ENCODE peak calls at places on chromosomes 3 and 15, in ten cellular contexts. H is stimulated activated effector memory CD8-positive, alpha-beta T cell treated with anti-CD3 and anti-CD28 coated beads, Interleukin-12 subunit alpha, Interleukin-12 subunit beta, amount 100 ng/mL, for 72 hours; Z is aorta; U is activated CD4-positive, alpha-beta T cell treated with anti-CD3 and anti-CD28 coated beads for 36 hours; C is naive thymus-derived CD8-positive, alpha-beta T cell; R is CD4-positive, alpha-beta T cell; I is Right ventricle myocardium superior; V is right cardiac atrium; W is gastrocnemius medialis; B is SK-N-SH treated with all-trans-retinoic acid at 6 μM for 48 hours. N is an unnamed sample.

GRCh38 chr3:17304969-17305368 is 420.2 kb downstream of the PLCL2 start:
- ATAC-seq in H (no peak), Z (no peak), U (no peak), C (no peak), R (no peak), I (peak; percentile 48), V (no peak), W (peak; percentile 69), B (no peak), N (no peak)

GRCh38 chr3:52490938-52491526 is 4.1 kb upstream of the STAB1 start:
- ATAC-seq in H (peak; percentile 50), Z (no peak), U (no peak), C (no peak), R (no peak), I (peak; percentile 17), V (peak; percentile 44), W (no peak), B (no peak), N (no peak)

GRCh38 chr15:74383695-74384565 is 16.5 kb upstream of the CYP11A1 start:
- ATAC-seq in H (peak; percentile 76), Z (no peak), U (peak; percentile 69), C (peak; percentile 62), R (peak; percentile 54), I (no peak), V (no peak), W (no peak), B (no peak), N (peak; percentile 57)

GRCh38 chr3:174023445-174023844 is 625.9 kb downstream of the NLGN1 start:
- ATAC-seq in H (no peak), Z (no peak), U (no peak), C (no peak), R (no peak), I (no peak), V (no peak), W (no peak), B (no peak), N (no peak)

GRCh38 chr3:129439381-129439816 is 349 bp downstream of the MBD4 start:
- ATAC-seq in H (peak; percentile 9), Z (peak; percentile 23), U (no peak), C (peak; percentile 7), R (peak; percentile 4), I (peak; percentile 1), V (peak; percentile 0), W (peak; percentile 5), B (peak; percentile 2), N (peak; percentile 5)

GRCh38 chr3:36166477-36166876 is 213.8 kb upstream of the STAC start:
- ATAC-seq in H (no peak), Z (no peak), U (no peak), C (no peak), R (no peak), I (no peak), V (no peak), W (no peak), B (peak; percentile 95), N (no peak)

GRCh38 chr15:69838951-69839350 is 258.8 kb downstream of the TLE3 start:
- ATAC-seq in H (no peak), Z (no peak), U (no peak), C (no peak), R (no peak), I (no peak), V (no peak), W (no peak), B (no peak), N (no peak)

GRCh38 chr15:76333720-76334437 is 2.7 kb upstream of the ISL2 start:
- ATAC-seq in H (no peak), Z (no peak), U (no peak), C (no peak), R (no peak), I (no peak), V (no peak), W (no peak), B (no peak), N (no peak)

GRCh38 chr3:184766555-184767261 is 45.3 kb upstream of the VPS8 start:
- ATAC-seq in H (no peak), Z (no peak), U (no peak), C (no peak), R (no peak), I (no peak), V (no peak), W (no peak), B (no peak), N (no peak)

GRCh38 chr3:21073561-21073960 is 677.4 kb downstream of the ZNF385D start:
- ATAC-seq in H (no peak), Z (no peak), U (no peak), C (no peak), R (no peak), I (no peak), V (no peak), W (no peak), B (no peak), N (no peak)

GRCh38 chr3:18656866-18657265 is 231.7 kb upstream of the SATB1 start:
- ATAC-seq in H (no peak), Z (no peak), U (peak; percentile 45), C (no peak), R (no peak), I (no peak), V (no peak), W (no peak), B (no peak), N (no peak)

GRCh38 chr3:59653405-59654119 is 603.7 kb upstream of the CFAP20DC start:
- ATAC-seq in H (no peak), Z (peak; percentile 45), U (no peak), C (no peak), R (no peak), I (peak; percentile 66), V (peak; percentile 68), W (peak; percentile 44), B (no peak), N (no peak)

GRCh38 chr3:155549087-155549486 is 195.8 kb downstream of the PLCH1 start:
- ATAC-seq in H (peak; percentile 52), Z (no peak), U (peak; percentile 84), C (no peak), R (no peak), I (no peak), V (no peak), W (no peak), B (no peak), N (no peak)

GRCh38 chr3:155753038-155753647 is 8.3 kb upstream of the PLCH1 start:
- ATAC-seq in H (no peak), Z (no peak), U (peak; percentile 47), C (no peak), R (no peak), I (no peak), V (no peak), W (no peak), B (peak; percentile 83), N (no peak)

GRCh38 chr3:156614642-156615511 is 59.5 kb upstream of the TIPARP start:
- ATAC-seq in H (peak; percentile 50), Z (no peak), U (peak; percentile 34), C (no peak), R (no peak), I (no peak), V (no peak), W (no peak), B (peak; percentile 47), N (peak; percentile 24)